ENCODE peak calls at places on chromosomes 12 and 14, in five cellular contexts. L is CD8-positive, alpha-beta T cell; I is HAP-1; F is psoas muscle; K is iPS DF 6.9. X is an unnamed sample. For H3K27me3, the result is how much of the 10 kb centered on the place peaks cover.

GRCh38 chr14:75551021-75551420 is 27.4 kb upstream of the FLVCR2 start:
- DNase-seq in I (no peak), F (no peak), L (no peak), K (no peak), X (no peak)

GRCh38 chr12:39587247-39587646 is 32.4 kb downstream of the ABCD2 start:
- DNase-seq in L (no peak), I (no peak), K (no peak), F (no peak), X (peak)

GRCh38 chr14:30283822-30284446 is 275.0 kb upstream of the G2E3 start:
- DNase-seq in F (no peak), K (peak), L (no peak), I (peak), X (no peak)

GRCh38 chr12:28622416-28622815 is 432.2 kb downstream of the CCDC91 start:
- DNase-seq in F (no peak), K (no peak), L (no peak), I (no peak), X (peak)

GRCh38 chr14:75981826-75982723 is at the start of gene TGFB3:
- DNase-seq in L (peak), F (peak), K (peak), I (peak), X (peak)

GRCh38 chr12:110282956-110283817 is 2.1 kb downstream of the ATP2A2 start:
- DNase-seq in L (no peak), K (no peak), F (no peak), I (peak), X (no peak)

GRCh38 chr12:132196038-132196872 is 52.0 kb downstream of the NOC4L start:
- DNase-seq in K (no peak), F (no peak), I (peak), L (no peak), X (no peak)

GRCh38 chr12:71556881-71557280 is 106.8 kb downstream of the ZFC3H1 start:
- DNase-seq in I (peak), K (no peak), F (no peak), L (no peak), X (peak)

GRCh38 chr14:69749956-69750355 is 17.0 kb upstream of the SRSF5 start:
- DNase-seq in K (no peak), F (no peak), L (no peak), I (no peak), X (no peak)

GRCh38 chr12:128455849-128456248 is 188.9 kb downstream of the TMEM132C start:
- DNase-seq in I (no peak), K (no peak), F (no peak), L (no peak), X (no peak)

GRCh38 chr14:105842105-105842504 is 315.7 kb downstream of the TMEM121 start:
- DNase-seq in L (no peak), F (no peak), K (no peak), I (no peak), X (no peak)

GRCh38 chr14:97709552-97709951 is 912.4 kb downstream of the VRK1 start:
- DNase-seq in K (no peak), L (peak), F (no peak), I (no peak), X (no peak)

GRCh38 chr14:104169765-104170113 is 31.4 kb downstream of the KIF26A start:
- DNase-seq in L (no peak), K (no peak), F (no peak), I (peak), X (no peak)

GRCh38 chr12:111444314-111444705 is 38.6 kb downstream of the SH2B3 start:
- DNase-seq in L (no peak), F (no peak), I (no peak), K (no peak), X (no peak)

GRCh38 chr14:71322660-71323250 is 415.5 kb downstream of the PCNX1 start:
- DNase-seq in I (peak), K (no peak), F (no peak), L (no peak), X (peak)

GRCh38 chr14:89332031-89332430 is 85.0 kb downstream of the FOXN3 start:
- DNase-seq in K (no peak), L (no peak), F (no peak), I (no peak), X (no peak)

GRCh38 chr12:54040148-54040494 is 7.3 kb downstream of the HOXC5 start:
- DNase-seq in I (no peak), L (no peak), K (no peak), F (no peak), X (no peak)

GRCh38 chr12:54038760-54039414 is 6.0 kb downstream of the HOXC5 start:
- DNase-seq in I (no peak), K (no peak), L (no peak), F (peak), X (peak)

GRCh38 chr12:54040648-54041047 is 7.8 kb downstream of the HOXC5 start:
- DNase-seq in I (no peak), F (no peak), L (no peak), K (no peak), X (no peak)

GRCh38 chr12:54038260-54038759 is 5.5 kb downstream of the HOXC5 start:
- DNase-seq in I (no peak), F (no peak), L (no peak), K (no peak), X (no peak)

GRCh38 chr12:54039417-54040147 is 6.7 kb downstream of the HOXC5 start:
- DNase-seq in F (peak), L (no peak), I (no peak), K (no peak), X (no peak)
- H3K27me3 ChIP-seq in F (under half), L (under half), I (half or more), K (half or more), X (under half)

GRCh38 chr12:95784886-95785285 is 5.7 kb downstream of the NTN4 start:
- DNase-seq in I (no peak), K (no peak), F (no peak), L (no peak), X (no peak)
- H3K27me3 ChIP-seq in I (under half), K (under half), F (under half), L (under half), X (under half)

DNA sequence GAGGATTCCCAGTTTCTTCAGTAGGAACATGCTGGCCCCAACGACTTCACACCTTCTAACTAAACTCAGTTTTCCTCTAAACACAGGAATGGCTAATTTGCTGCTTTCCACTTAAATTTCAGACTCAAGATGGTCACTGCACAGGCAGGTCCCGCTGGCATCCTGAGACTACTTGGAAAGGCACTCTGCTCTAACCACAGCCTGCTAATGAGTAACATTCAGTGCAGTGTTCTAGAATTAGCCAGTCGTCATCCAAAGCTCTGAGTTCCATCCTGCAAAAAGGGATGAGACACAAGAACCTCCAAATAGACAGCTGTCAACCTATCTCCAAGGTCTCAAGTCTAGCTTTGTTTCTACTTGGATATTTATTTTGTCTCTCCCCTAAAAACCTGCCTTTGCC is 6.0 kb downstream of the CCDC92 start:
- DNase-seq in K (no peak), F (no peak), I (no peak), L (no peak), X (no peak)
- H3K27me3 ChIP-seq in K (half or more), F (under half), I (under half), L (under half), X (under half)

DNA sequence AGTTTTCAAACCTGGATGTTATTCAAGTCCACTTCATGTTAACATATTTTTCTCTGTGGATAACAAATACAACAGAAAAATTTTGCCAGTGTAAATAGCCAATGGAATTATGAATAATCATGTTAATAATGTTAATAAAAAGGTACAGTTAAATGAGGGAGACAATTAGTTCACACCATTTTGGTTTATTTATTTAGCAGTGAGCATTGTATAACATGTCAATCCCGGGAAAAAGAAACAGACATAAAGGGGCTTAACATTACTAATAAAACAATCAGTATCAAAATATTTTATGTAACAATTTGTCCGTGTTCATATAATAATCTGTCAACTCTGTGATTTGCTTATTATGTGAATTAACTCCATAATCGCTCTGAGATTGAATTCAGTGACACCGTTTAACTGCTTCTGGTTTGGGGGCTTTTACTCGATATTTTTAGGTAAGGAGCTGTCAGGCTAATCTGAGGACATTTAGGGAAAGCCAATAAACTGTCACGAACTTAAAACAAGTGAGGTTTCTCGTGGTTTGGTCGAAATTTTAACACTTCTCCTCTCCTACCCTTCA is 95.9 kb upstream of the HMGA2 start:
- DNase-seq in K (no peak), L (no peak), I (no peak), F (no peak), X (no peak)
- H3K27me3 ChIP-seq in K (under half), L (under half), I (half or more), F (under half), X (under half)

DNA sequence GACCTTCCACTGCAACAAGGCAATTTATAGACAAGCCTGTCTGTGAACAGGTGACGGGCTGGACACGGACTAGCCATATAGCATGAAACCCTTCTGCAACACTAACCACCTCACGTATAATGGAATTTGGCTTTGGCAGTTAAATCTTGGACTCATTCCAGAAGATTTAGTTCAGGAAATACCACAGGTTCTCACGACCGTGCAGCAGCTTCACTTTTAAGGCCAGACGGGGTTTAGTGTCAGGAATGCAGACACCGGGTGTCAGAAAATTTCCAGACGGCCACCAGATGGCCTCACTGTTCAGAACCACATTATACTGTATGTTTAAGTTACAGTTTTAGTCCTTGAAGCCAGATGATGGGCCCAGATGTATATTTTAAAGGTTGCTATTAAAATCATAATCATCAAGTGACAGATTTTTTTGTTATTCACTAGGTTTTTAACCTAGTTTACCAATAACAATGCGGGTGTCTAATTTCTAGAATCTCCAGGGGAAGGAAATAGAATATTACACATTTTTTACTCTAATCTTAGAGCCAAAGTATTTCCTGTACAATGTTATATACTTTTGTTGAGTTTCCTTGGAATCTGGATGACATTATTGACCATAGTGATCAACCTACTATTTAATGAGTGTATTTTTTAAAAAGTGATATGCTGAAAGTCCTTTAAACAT is 90.5 kb upstream of the TMPO start:
- DNase-seq in F (no peak), I (peak), K (no peak), L (peak), X (peak)
- H3K27me3 ChIP-seq in F (under half), I (under half), K (under half), L (under half), X (under half)

DNA sequence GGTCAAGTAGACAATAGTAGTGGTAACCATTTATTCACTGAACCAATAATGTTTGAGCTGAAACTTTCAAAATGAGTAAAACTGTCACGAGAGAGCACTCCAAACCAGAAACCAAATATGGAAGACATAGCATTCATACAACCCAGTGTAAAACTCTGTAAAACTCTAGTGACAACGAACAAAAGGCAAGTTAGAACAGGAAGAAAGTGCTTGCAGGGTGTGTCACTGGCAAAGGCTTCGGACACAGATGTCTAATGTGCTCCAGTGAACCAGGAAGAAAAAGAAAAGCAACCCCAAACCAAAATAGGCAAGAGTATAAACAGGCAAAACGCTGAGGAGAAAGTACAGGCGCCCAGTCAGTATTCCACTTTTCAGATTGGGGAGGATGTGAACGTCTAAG is 79.3 kb upstream of the FZD10 start:
- DNase-seq in I (no peak), F (no peak), K (no peak), L (no peak), X (peak)
- H3K27me3 ChIP-seq in I (under half), F (under half), K (under half), L (under half), X (under half)

GRCh38 chr14:77124345-77125274 is 17.0 kb downstream of the ZDHHC22 start:
- DNase-seq in K (no peak), L (peak), I (no peak), F (peak), X (peak)
- H3K27me3 ChIP-seq in K (under half), L (under half), I (under half), F (under half), X (under half)

X was measured in foreskin keratinocyte.